ENCODE peak calls at places on chromosome 21, in four cellular contexts. Y is stomach, O is ascending aorta, U is heart left ventricle. J is an unnamed sample.

GRCh38 chr21:45859762-45860357 is 121.7 kb upstream of the COL6A1 start:
- DNase-seq in U (no peak), O (no peak), Y (no peak), J (no peak)

GRCh38 chr21:44869860-44870747 is 3.4 kb downstream of the PTTG1IP start:
- DNase-seq in U (peak; percentile 54), O (peak; percentile 49), Y (peak; percentile 59), J (no peak)

GRCh38 chr21:31879911-31880310 is 7.1 kb downstream of the HUNK start:
- DNase-seq in Y (no peak), O (no peak), U (no peak), J (no peak)

GRCh38 chr21:44700101-44701022 is 3.4 kb downstream of the KRTAP10-12 start:
- DNase-seq in U (no peak), Y (no peak), O (no peak), J (peak; percentile 15)

GRCh38 chr21:26011292-26011940 is 159.2 kb downstream of the APP start:
- DNase-seq in U (no peak), O (no peak), Y (no peak), J (no peak)

GRCh38 chr21:21268885-21269284 is 270.7 kb downstream of the NCAM2 start:
- DNase-seq in O (no peak), Y (no peak), U (no peak), J (no peak)

GRCh38 chr21:16193758-16194606 is 464.2 kb downstream of the USP25 start:
- DNase-seq in O (peak; percentile 22), U (peak; percentile 70), Y (peak; percentile 31), J (peak; percentile 9)

GRCh38 chr21:25424045-25424444 is 183.2 kb downstream of the MRPL39 start:
- DNase-seq in O (no peak), Y (no peak), U (no peak), J (no peak)

GRCh38 chr21:46325073-46325912 is 1.3 kb downstream of the PCNT start:
- DNase-seq in U (peak; percentile 52), Y (peak; percentile 37), O (no peak), J (peak; percentile 61)

GRCh38 chr21:14500873-14501272 is 45.2 kb downstream of the SAMSN1 start:
- DNase-seq in Y (no peak), U (no peak), O (no peak), J (no peak)

GRCh38 chr21:14591882-14592281 is 45.8 kb upstream of the SAMSN1 start:
- DNase-seq in U (peak; percentile 10), O (no peak), Y (peak; percentile 50), J (no peak)

GRCh38 chr21:44931501-44932365 is 8.1 kb upstream of the SLX9 start:
- DNase-seq in O (no peak), Y (no peak), U (no peak), J (peak; percentile 67)

GRCh38 chr21:10463156-10463555 is 58.2 kb upstream of the TPTE start:
- DNase-seq in O (no peak), Y (no peak), U (no peak), J (no peak)

GRCh38 chr21:26047279-26047967 is 123.1 kb downstream of the APP start:
- DNase-seq in Y (no peak), O (no peak), U (no peak), J (no peak)

GRCh38 chr21:44836349-44836665 is 18.4 kb upstream of the SUMO3 start:
- DNase-seq in O (no peak), Y (no peak), U (no peak), J (no peak)

GRCh38 chr21:39388811-39389155 is 39.9 kb upstream of the HMGN1 start:
- DNase-seq in O (no peak), U (no peak), Y (no peak), J (no peak)
- TF ChIP-seq CTCF in O (no peak), U (peak; percentile 2), Y (no peak), J (no peak)

DNA sequence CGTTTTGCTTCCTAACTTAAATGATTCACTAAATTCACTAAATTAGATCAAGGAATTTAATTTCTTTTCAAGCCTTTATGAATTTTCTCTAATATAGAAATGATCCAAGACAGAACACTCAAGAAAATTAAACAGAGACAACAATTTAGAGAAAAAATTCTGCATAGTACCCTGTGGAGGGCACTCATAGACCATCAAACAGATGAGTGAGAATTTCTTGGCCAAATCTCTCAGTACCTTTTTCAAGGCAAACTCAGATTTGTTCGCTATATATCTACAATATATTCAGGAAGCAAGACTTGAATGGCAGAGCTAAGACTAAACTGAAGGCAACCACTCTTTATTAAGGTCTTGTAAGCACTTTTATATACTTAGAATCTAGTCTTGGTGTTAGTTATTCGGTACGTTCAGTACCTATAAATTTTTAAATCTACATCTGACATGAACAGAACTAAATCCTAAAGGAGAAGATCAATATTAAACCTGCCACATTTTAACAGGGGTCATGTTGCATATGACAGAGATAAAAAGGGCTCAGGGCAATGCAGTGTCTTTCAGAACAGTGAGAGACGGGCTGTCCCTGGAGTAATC is 118.7 kb upstream of the TMPRSS15 start:
- DNase-seq in U (no peak), Y (no peak), O (no peak), J (no peak)
- TF ChIP-seq CTCF in U (no peak), Y (no peak), O (peak; percentile 10), J (no peak)

GRCh38 chr21:33377221-33377620 is 26.0 kb upstream of the IFNGR2 start:
- DNase-seq in U (no peak), Y (no peak), O (no peak), J (no peak)

GRCh38 chr21:33372582-33372981 is 30.6 kb upstream of the IFNGR2 start:
- DNase-seq in U (no peak), O (no peak), Y (no peak), J (no peak)

GRCh38 chr21:33374874-33375644 is 28.2 kb upstream of the IFNGR2 start:
- DNase-seq in U (no peak), Y (no peak), O (no peak), J (no peak)

GRCh38 chr21:33373451-33373850 is 29.8 kb upstream of the IFNGR2 start:
- DNase-seq in O (no peak), U (no peak), Y (no peak), J (no peak)

DNA sequence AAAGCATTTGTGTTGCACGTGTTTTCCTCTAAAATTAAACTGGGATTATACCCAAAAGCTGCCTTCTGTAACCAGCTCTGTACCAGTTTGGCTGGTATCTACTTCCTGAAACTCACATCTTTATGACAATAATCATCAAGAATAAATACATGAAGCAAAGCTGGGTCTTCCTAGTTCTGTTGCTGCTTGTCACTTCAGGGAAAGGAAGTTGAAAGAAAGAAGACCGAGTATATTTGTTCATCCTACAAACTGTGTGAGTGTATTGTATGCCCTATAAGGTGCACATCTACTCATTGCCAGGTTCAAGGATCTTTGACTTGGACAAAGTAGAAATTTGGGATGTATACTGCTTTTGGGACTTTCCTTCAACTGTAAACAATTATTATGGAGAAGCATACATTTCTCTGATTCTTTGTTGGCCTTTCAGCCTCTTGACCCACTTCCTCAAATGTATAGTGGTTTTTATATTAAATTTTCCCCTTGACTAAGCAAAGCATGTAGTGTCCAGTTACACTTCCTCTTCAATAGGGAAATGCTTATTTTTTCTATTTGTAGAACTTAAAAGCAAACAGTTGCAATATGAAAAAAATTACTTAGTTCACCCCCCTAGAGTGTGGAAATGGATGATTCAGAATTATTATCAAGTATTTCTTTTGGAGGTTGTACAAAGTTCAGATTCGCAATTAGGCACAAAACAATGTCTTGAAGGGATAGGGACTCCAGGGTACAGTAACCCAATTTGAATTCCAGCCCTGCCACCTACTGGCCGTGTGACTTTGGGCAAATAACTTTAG is 28.9 kb upstream of the IFNGR2 start:
- DNase-seq in Y (peak; percentile 58), U (peak; percentile 54), O (no peak), J (no peak)
- TF ChIP-seq CTCF in Y (peak; percentile 33), U (peak; percentile 71), O (peak; percentile 49), J (peak; percentile 24)

GRCh38 chr21:36149788-36150187 is 6.8 kb upstream of the DOP1B start:
- DNase-seq in U (no peak), O (no peak), Y (no peak), J (no peak)

GRCh38 chr21:36148886-36149285 is 7.7 kb upstream of the DOP1B start:
- DNase-seq in U (no peak), Y (no peak), O (no peak), J (no peak)

GRCh38 chr21:36147891-36148290 is 8.7 kb upstream of the DOP1B start:
- DNase-seq in U (no peak), O (no peak), Y (no peak), J (no peak)

GRCh38 chr21:36145259-36145658 is 10.4 kb downstream of the CBR3 start:
- DNase-seq in U (no peak), Y (no peak), O (no peak), J (no peak)

DNA sequence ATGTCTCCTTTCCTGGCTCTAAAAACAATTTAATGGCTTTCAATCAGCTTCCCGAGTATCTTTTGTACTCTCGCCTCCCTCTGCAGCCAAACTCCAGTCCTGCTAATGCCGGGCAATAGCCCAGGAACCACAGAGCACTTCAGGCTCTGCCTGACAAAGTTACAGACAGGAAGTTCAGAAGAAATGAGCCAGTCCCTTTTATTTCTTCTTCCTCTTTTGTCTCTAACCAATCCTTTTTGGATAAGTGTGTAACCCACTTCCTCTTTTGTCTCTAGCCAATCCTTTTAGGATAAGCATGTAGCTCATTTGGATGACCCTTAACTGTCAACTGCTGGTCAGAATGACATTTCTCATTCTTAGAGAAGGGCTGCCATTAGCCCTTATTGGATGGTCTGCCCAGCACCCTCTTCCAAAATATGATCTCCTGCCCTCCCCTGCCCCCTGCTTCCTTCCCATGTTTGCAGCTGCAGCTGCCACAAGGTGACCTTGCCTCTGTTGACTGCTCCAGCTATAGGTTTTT is 6.4 kb upstream of the DOP1B start:
- DNase-seq in Y (no peak), U (peak; percentile 58), O (no peak), J (peak; percentile 49)
- TF ChIP-seq CTCF in Y (no peak), U (no peak), O (no peak), J (no peak)

DNA sequence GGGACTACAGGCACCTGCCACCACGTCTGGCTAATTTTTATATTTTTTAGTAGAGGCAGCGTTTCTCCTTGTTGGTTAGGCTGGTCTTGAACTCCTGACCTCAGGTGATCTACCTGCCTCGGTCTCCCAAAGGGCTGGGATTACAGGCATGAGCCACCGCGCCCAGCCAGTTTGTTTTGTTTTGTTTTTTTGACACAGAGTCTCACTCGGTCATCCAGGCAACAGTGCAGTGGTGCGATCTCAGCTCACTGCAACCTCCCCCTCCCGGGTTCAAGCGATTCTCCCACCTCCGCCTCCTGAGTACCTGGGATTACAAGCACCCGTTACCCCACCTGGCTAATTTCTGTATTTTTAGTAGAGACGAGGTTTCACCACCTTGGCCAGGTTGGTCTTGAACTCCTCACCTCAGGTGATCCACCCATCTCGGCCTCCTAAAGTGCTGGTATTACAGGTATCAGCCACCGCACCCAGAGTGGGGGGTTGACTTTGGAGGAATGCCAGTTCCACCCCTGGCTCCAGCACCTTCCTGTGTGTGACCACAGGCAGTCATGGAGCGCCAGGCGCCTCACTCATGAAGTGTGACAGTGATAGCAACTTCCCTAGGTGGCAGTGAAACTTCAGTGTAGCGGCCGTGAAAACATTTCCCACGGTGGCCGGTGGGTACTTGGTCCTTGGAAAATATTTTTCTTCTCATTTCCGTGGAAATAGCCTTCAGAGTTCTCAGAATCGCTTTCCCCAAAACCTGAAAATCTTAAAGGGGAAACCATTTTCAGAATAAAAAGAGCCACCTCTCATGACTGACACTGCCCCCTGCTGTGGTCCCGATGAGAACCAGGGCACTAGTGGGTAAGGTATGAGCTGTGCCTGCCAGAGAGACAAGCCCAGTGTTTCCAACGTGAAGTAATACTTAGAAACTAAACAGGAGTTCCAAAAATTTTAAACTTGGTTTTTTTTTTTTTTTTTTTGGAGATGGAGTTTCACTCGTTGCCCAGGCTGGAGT is 48.6 kb downstream of the WDR4 start:
- DNase-seq in U (no peak), O (no peak), Y (peak; percentile 25), J (no peak)
- TF ChIP-seq CTCF in U (peak; percentile 11), O (no peak), Y (no peak), J (no peak)